ENCODE peak calls at places on chromosome 18, in six cellular contexts. R is stimulated activated CD4-positive, alpha-beta T cell treated with anti-CD3 and anti-CD28 coated beads, Interleukin-4, amount 100 ng/mL, for 24 hours; T is left ventricle myocardium inferior; N is SK-N-SH; X is EL; H is HuH-7.5. Y is an unnamed sample.

GRCh38 chr18:30177056-30177455 is 865.5 kb downstream of the DSC3 start:
- DNase-seq in H (no peak), N (no peak), T (no peak), R (no peak), X (peak), Y (no peak)

GRCh38 chr18:37395138-37395537 is 170.5 kb downstream of the CELF4 start:
- DNase-seq in N (no peak), R (no peak), T (no peak), H (no peak), X (no peak), Y (no peak)

GRCh38 chr18:76426738-76427305 is 68.2 kb downstream of the ZNF516 start:
- DNase-seq in N (peak), T (no peak), X (peak), R (no peak), H (no peak), Y (no peak)

GRCh38 chr18:21115519-21116411 is 4.2 kb upstream of the ROCK1 start:
- DNase-seq in H (no peak), R (no peak), T (no peak), X (peak), N (no peak), Y (no peak)

GRCh38 chr18:5895300-5895885 is at the start of gene TMEM200C:
- DNase-seq in H (no peak), T (peak), X (no peak), R (no peak), N (peak), Y (peak)

GRCh38 chr18:80104364-80104779 is 4.7 kb upstream of the ADNP2 start:
- DNase-seq in N (no peak), T (no peak), H (no peak), X (no peak), R (no peak), Y (no peak)

GRCh38 chr18:76968073-76968472 is 145.7 kb downstream of the ZNF236 start:
- DNase-seq in X (no peak), R (no peak), N (no peak), H (no peak), T (no peak), Y (no peak)

GRCh38 chr18:13461488-13461887 is 242.9 kb downstream of the LDLRAD4 start:
- DNase-seq in T (no peak), H (no peak), N (no peak), R (no peak), X (no peak), Y (no peak)

GRCh38 chr18:51193621-51194287 is 3.7 kb downstream of the MEX3C start:
- DNase-seq in T (no peak), H (no peak), R (no peak), N (no peak), X (peak), Y (no peak)

Y was measured in activated naive CD8-positive, alpha-beta T cell treated with anti-CD3 and anti-CD28 coated beads for 36 hours.